ENCODE peak calls at places on chromosome 2, in six cellular contexts. One of them, this sample, is unnamed.

GRCh38 chr2:148742373-148742772 is 97.8 kb downstream of the EPC2 start:
- DNase-seq in neuronal stem cell: no peak
- DNase-seq in IMR-90: no peak
- DNase-seq in mesendoderm: no peak
- DNase-seq in H1: no peak
- DNase-seq in mesenchymal stem cell: no peak
- DNase-seq in this sample: no peak

GRCh38 chr2:8442833-8443486 is 238.9 kb upstream of the ID2 start:
- DNase-seq in neuronal stem cell: no peak
- DNase-seq in IMR-90: no peak
- DNase-seq in mesendoderm: no peak
- DNase-seq in H1: no peak
- DNase-seq in mesenchymal stem cell: no peak
- DNase-seq in this sample: no peak

GRCh38 chr2:241007880-241008710 is 9.7 kb downstream of the SNED1 start:
- DNase-seq in neuronal stem cell: no peak
- DNase-seq in IMR-90: no peak
- DNase-seq in mesendoderm: no peak
- DNase-seq in H1: no peak
- DNase-seq in mesenchymal stem cell: no peak
- DNase-seq in this sample: no peak

GRCh38 chr2:62287895-62288589 is 92.1 kb downstream of the B3GNT2 start:
- DNase-seq in neuronal stem cell: no peak
- DNase-seq in IMR-90: no peak
- DNase-seq in mesendoderm: no peak
- DNase-seq in H1: no peak
- DNase-seq in mesenchymal stem cell: peak; percentile 22
- DNase-seq in this sample: peak; percentile 29

GRCh38 chr2:201860541-201861154 is 54.3 kb downstream of the CDK15 start:
- DNase-seq in neuronal stem cell: peak; percentile 76
- DNase-seq in IMR-90: peak; percentile 93
- DNase-seq in mesendoderm: peak; percentile 91
- DNase-seq in H1: peak; percentile 17
- DNase-seq in mesenchymal stem cell: peak; percentile 91
- DNase-seq in this sample: peak; percentile 22

GRCh38 chr2:51243892-51244570 is 212.1 kb upstream of the NRXN1 start:
- DNase-seq in neuronal stem cell: no peak
- DNase-seq in IMR-90: no peak
- DNase-seq in mesendoderm: no peak
- DNase-seq in H1: no peak
- DNase-seq in mesenchymal stem cell: no peak
- DNase-seq in this sample: no peak

GRCh38 chr2:210459925-210460862 is 16.4 kb downstream of the LANCL1 start:
- DNase-seq in neuronal stem cell: no peak
- DNase-seq in IMR-90: no peak
- DNase-seq in mesendoderm: no peak
- DNase-seq in H1: no peak
- DNase-seq in mesenchymal stem cell: no peak
- DNase-seq in this sample: no peak

GRCh38 chr2:203551653-203552250 is 16.7 kb upstream of the RAPH1 start:
- DNase-seq in neuronal stem cell: no peak
- DNase-seq in IMR-90: peak; percentile 70
- DNase-seq in mesendoderm: no peak
- DNase-seq in H1: no peak
- DNase-seq in mesenchymal stem cell: peak; percentile 35
- DNase-seq in this sample: peak; percentile 74

GRCh38 chr2:48482313-48482712 is 47.6 kb upstream of the STON1 start:
- DNase-seq in neuronal stem cell: no peak
- DNase-seq in IMR-90: peak; percentile 88
- DNase-seq in mesendoderm: no peak
- DNase-seq in H1: no peak
- DNase-seq in mesenchymal stem cell: no peak
- DNase-seq in this sample: no peak

GRCh38 chr2:78977661-78978145 is 47.8 kb upstream of the REG3G start:
- DNase-seq in neuronal stem cell: no peak
- DNase-seq in IMR-90: no peak
- DNase-seq in mesendoderm: no peak
- DNase-seq in H1: no peak
- DNase-seq in mesenchymal stem cell: no peak
- DNase-seq in this sample: no peak

GRCh38 chr2:107785756-107786155 is 40.9 kb upstream of the RGPD4 start:
- DNase-seq in neuronal stem cell: no peak
- DNase-seq in IMR-90: no peak
- DNase-seq in mesendoderm: no peak
- DNase-seq in H1: no peak
- DNase-seq in mesenchymal stem cell: no peak
- DNase-seq in this sample: no peak

GRCh38 chr2:239252433-239253200 is 148.2 kb downstream of the HDAC4 start:
- DNase-seq in neuronal stem cell: no peak
- DNase-seq in IMR-90: peak; percentile 28
- DNase-seq in mesendoderm: no peak
- DNase-seq in H1: no peak
- DNase-seq in mesenchymal stem cell: no peak
- DNase-seq in this sample: peak; percentile 11

GRCh38 chr2:190679813-190680591 is 31.1 kb downstream of the NAB1 start:
- DNase-seq in neuronal stem cell: no peak
- DNase-seq in IMR-90: peak; percentile 21
- DNase-seq in mesendoderm: peak; percentile 97
- DNase-seq in H1: peak; percentile 63
- DNase-seq in mesenchymal stem cell: peak; percentile 13
- DNase-seq in this sample: peak; percentile 99

GRCh38 chr2:60608679-60609078 is 55.2 kb upstream of the BCL11A start:
- DNase-seq in neuronal stem cell: no peak
- DNase-seq in IMR-90: peak; percentile 29
- DNase-seq in mesendoderm: no peak
- DNase-seq in H1: no peak
- DNase-seq in mesenchymal stem cell: no peak
- DNase-seq in this sample: no peak

GRCh38 chr2:105517814-105518705 is 119.2 kb upstream of the FHL2 start:
- DNase-seq in neuronal stem cell: no peak
- DNase-seq in IMR-90: no peak
- DNase-seq in mesendoderm: no peak
- DNase-seq in H1: no peak
- DNase-seq in mesenchymal stem cell: peak; percentile 69
- DNase-seq in this sample: no peak

GRCh38 chr2:48586433-48586832 is 31.2 kb upstream of the GTF2A1L start:
- DNase-seq in neuronal stem cell: no peak
- DNase-seq in IMR-90: no peak
- DNase-seq in mesendoderm: no peak
- DNase-seq in H1: no peak
- DNase-seq in mesenchymal stem cell: no peak
- DNase-seq in this sample: no peak

GRCh38 chr2:180625006-180625844 is 355.2 kb upstream of the UBE2E3 start:
- DNase-seq in neuronal stem cell: no peak
- DNase-seq in IMR-90: peak; percentile 92
- DNase-seq in mesendoderm: no peak
- DNase-seq in H1: no peak
- DNase-seq in mesenchymal stem cell: peak; percentile 63
- DNase-seq in this sample: no peak

GRCh38 chr2:241768251-241768711 is 8.3 kb upstream of the GAL3ST2 start:
- DNase-seq in neuronal stem cell: no peak
- DNase-seq in IMR-90: no peak
- DNase-seq in mesendoderm: no peak
- DNase-seq in H1: no peak
- DNase-seq in mesenchymal stem cell: no peak
- DNase-seq in this sample: no peak

GRCh38 chr2:38716185-38716584 is 35.0 kb downstream of the SRSF7 start:
- DNase-seq in neuronal stem cell: no peak
- DNase-seq in IMR-90: peak; percentile 91
- DNase-seq in mesendoderm: no peak
- DNase-seq in H1: no peak
- DNase-seq in mesenchymal stem cell: peak; percentile 92
- DNase-seq in this sample: peak; percentile 96

GRCh38 chr2:203636896-203637818 is 69.3 kb upstream of the CD28 start:
- DNase-seq in neuronal stem cell: no peak
- DNase-seq in IMR-90: no peak
- DNase-seq in mesendoderm: no peak
- DNase-seq in H1: no peak
- DNase-seq in mesenchymal stem cell: peak; percentile 70
- DNase-seq in this sample: no peak

GRCh38 chr2:112718862-112719370 is 1.9 kb upstream of the NT5DC4 start:
- DNase-seq in neuronal stem cell: no peak
- DNase-seq in IMR-90: no peak
- DNase-seq in mesendoderm: no peak
- DNase-seq in H1: no peak
- DNase-seq in mesenchymal stem cell: no peak
- DNase-seq in this sample: peak; percentile 90

GRCh38 chr2:27886322-27886721 is 3.9 kb downstream of the RBKS start:
- DNase-seq in neuronal stem cell: no peak
- DNase-seq in IMR-90: no peak
- DNase-seq in mesendoderm: no peak
- DNase-seq in H1: no peak
- DNase-seq in mesenchymal stem cell: no peak
- DNase-seq in this sample: no peak

GRCh38 chr2:196131384-196131861 is 40.0 kb downstream of the STK17B start:
- DNase-seq in neuronal stem cell: no peak
- DNase-seq in IMR-90: peak; percentile 44
- DNase-seq in mesendoderm: peak; percentile 79
- DNase-seq in H1: no peak
- DNase-seq in mesenchymal stem cell: no peak
- DNase-seq in this sample: peak; percentile 67

GRCh38 chr2:108640731-108641130 is 78.6 kb upstream of the RANBP2 start:
- DNase-seq in neuronal stem cell: no peak
- DNase-seq in IMR-90: peak; percentile 93
- DNase-seq in mesendoderm: no peak
- DNase-seq in H1: no peak
- DNase-seq in mesenchymal stem cell: peak; percentile 93
- DNase-seq in this sample: no peak

GRCh38 chr2:164134368-164134767 is 398.6 kb upstream of the FIGN start:
- DNase-seq in neuronal stem cell: no peak
- DNase-seq in IMR-90: no peak
- DNase-seq in mesendoderm: no peak
- DNase-seq in H1: no peak
- DNase-seq in mesenchymal stem cell: no peak
- DNase-seq in this sample: no peak

GRCh38 chr2:17684008-17684407 is 69.6 kb downstream of the SMC6 start:
- DNase-seq in neuronal stem cell: no peak
- DNase-seq in IMR-90: no peak
- DNase-seq in mesendoderm: no peak
- DNase-seq in H1: no peak
- DNase-seq in mesenchymal stem cell: no peak
- DNase-seq in this sample: no peak

GRCh38 chr2:240855670-240856069 is 13.0 kb upstream of the AGXT start:
- DNase-seq in neuronal stem cell: no peak
- DNase-seq in IMR-90: no peak
- DNase-seq in mesendoderm: no peak
- DNase-seq in H1: no peak
- DNase-seq in mesenchymal stem cell: no peak
- DNase-seq in this sample: no peak

GRCh38 chr2:99153921-99154604 is 679 bp downstream of the TSGA10 start:
- DNase-seq in neuronal stem cell: no peak
- DNase-seq in IMR-90: peak; percentile 10
- DNase-seq in mesendoderm: no peak
- DNase-seq in H1: no peak
- DNase-seq in mesenchymal stem cell: no peak
- DNase-seq in this sample: no peak

GRCh38 chr2:108396845-108397244 is 19.1 kb downstream of the SULT1C4 start:
- DNase-seq in neuronal stem cell: no peak
- DNase-seq in IMR-90: peak; percentile 47
- DNase-seq in mesendoderm: peak; percentile 72
- DNase-seq in H1: no peak
- DNase-seq in mesenchymal stem cell: no peak
- DNase-seq in this sample: no peak

GRCh38 chr2:230953843-230954242 is 28.8 kb upstream of the GPR55 start:
- DNase-seq in neuronal stem cell: no peak
- DNase-seq in IMR-90: no peak
- DNase-seq in mesendoderm: no peak
- DNase-seq in H1: no peak
- DNase-seq in mesenchymal stem cell: no peak
- DNase-seq in this sample: no peak

GRCh38 chr2:84940836-84941412 is 30.0 kb upstream of the KCMF1 start:
- DNase-seq in neuronal stem cell: no peak
- DNase-seq in IMR-90: no peak
- DNase-seq in mesendoderm: no peak
- DNase-seq in H1: no peak
- DNase-seq in mesenchymal stem cell: no peak
- DNase-seq in this sample: no peak
- H2AK5ac ChIP-seq in neuronal stem cell: no peak overlapping the region
- H2AK5ac ChIP-seq in IMR-90: no peak overlapping the region
- H2AK5ac ChIP-seq in mesendoderm: no peak overlapping the region
- H2AK5ac ChIP-seq in H1: no peak overlapping the region
- H2AK5ac ChIP-seq in mesenchymal stem cell: no peak overlapping the region
- H2AK5ac ChIP-seq in this sample: no peak overlapping the region

DNA sequence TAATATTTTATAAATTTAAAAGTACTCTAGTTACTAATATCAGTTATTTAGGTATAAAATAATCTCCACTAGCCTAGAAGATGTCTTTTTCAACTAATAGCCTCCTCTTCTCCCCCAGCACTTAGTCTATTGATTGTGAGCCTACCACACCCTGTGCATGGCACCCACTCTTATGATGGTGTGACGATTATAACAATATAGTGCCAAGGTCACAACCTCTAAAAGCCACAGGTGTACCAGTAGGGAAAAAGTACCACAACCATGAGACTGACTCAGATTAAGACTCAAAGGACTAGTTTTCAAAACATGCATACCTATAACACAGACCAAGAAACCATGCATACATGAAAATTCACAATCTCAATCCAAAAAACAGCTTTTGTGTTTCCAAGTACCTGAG is 27.6 kb downstream of the THADA start:
- DNase-seq in neuronal stem cell: no peak
- DNase-seq in IMR-90: no peak
- DNase-seq in mesendoderm: no peak
- DNase-seq in H1: no peak
- DNase-seq in mesenchymal stem cell: no peak
- DNase-seq in this sample: no peak
- H3K36me3 ChIP-seq in neuronal stem cell: peaks cover 9% of the 10 kb centered on the region
- H3K36me3 ChIP-seq in IMR-90: peaks cover 14% of the 10 kb centered on the region
- H3K36me3 ChIP-seq in mesendoderm: no peaks in the 10 kb centered on the region
- H3K36me3 ChIP-seq in H1: peaks cover 8% of the 10 kb centered on the region
- H3K36me3 ChIP-seq in mesenchymal stem cell: peaks cover 15% of the 10 kb centered on the region
- H3K36me3 ChIP-seq in this sample: peaks cover 19% of the 10 kb centered on the region

GRCh38 chr2:189442468-189442867 is 1.2 kb downstream of the WDR75 start:
- DNase-seq in neuronal stem cell: no peak
- DNase-seq in IMR-90: no peak
- DNase-seq in mesendoderm: no peak
- DNase-seq in H1: no peak
- DNase-seq in mesenchymal stem cell: no peak
- DNase-seq in this sample: no peak
- H3K9ac ChIP-seq in neuronal stem cell: no peak overlapping the region
- H3K9ac ChIP-seq in IMR-90: no peak overlapping the region
- H3K9ac ChIP-seq in mesendoderm: peak overlapping the region; percentile 32
- H3K9ac ChIP-seq in H1: no peak overlapping the region
- H3K9ac ChIP-seq in mesenchymal stem cell: peak overlapping the region; percentile 99
- H3K9ac ChIP-seq in this sample: no peak overlapping the region

DNA sequence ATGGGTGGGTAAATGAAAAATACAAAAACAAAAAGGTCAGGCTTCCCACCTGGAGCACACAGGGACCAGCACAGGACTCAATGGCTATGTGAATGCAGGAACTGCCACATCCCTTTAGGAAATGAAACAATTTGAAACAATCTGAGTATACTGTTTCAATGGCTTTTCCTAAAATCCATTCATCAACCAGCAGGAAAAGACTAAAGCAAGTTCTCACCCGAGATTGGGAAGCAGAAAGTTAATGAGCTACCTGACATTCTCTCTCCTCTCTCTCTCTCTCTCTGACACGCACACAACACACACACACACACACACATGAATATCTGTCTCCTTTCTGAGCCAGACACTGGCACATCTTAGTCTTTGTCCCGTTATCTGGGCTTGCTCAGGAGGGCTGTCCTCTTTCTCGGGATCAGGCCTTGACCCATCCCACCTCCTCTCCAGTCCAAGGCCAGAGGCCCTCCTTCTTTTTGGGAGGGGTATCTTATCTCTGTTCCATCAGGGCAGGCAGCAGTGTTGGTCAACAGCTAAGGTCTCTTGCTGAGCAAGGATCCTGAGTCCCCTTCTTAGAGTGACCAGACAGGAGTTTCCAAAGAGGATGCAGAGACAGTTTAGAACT is 11.6 kb upstream of the LRRFIP1 start:
- DNase-seq in neuronal stem cell: no peak
- DNase-seq in IMR-90: no peak
- DNase-seq in mesendoderm: no peak
- DNase-seq in H1: no peak
- DNase-seq in mesenchymal stem cell: no peak
- DNase-seq in this sample: no peak
- H2AK5ac ChIP-seq in neuronal stem cell: no peak overlapping the region
- H2AK5ac ChIP-seq in IMR-90: peak overlapping the region; percentile 93
- H2AK5ac ChIP-seq in mesendoderm: peak overlapping the region; percentile 71
- H2AK5ac ChIP-seq in H1: peak overlapping the region; percentile 91
- H2AK5ac ChIP-seq in mesenchymal stem cell: peak overlapping the region; percentile 36
- H2AK5ac ChIP-seq in this sample: no peak overlapping the region

This sample was measured in trophoblast cell.